ENCODE peak calls at places on chromosomes 16 and 17, in six cellular contexts. Z is HCT116, U is GM23338, I is hepatocyte, M is SK-N-SH, A is neural progenitor cell. R is an unnamed sample.

GRCh38 chr17:27944546-27945332 is 51.6 kb upstream of the LYRM9 start:
- DNase-seq in Z (no peak), M (no peak), U (peak; percentile 64), A (no peak), I (no peak), R (no peak)

GRCh38 chr17:35773674-35774425 is 13.2 kb downstream of the C17orf50 start:
- DNase-seq in Z (no peak), U (no peak), M (no peak), A (no peak), I (no peak), R (no peak)

GRCh38 chr17:75288784-75289121 is 480 bp downstream of the SLC25A19 start:
- DNase-seq in Z (no peak), I (no peak), M (no peak), U (peak; percentile 72), A (peak; percentile 65), R (no peak)

GRCh38 chr16:30958164-30959083 is 870 bp downstream of the SETD1A start:
- DNase-seq in A (peak; percentile 89), Z (peak; percentile 35), U (peak; percentile 75), M (peak; percentile 93), I (peak; percentile 80), R (peak; percentile 82)

GRCh38 chr17:66190738-66191606 is 961 bp downstream of the CEP112 start:
- DNase-seq in I (peak; percentile 12), Z (no peak), M (peak; percentile 49), A (peak; percentile 5), U (no peak), R (peak; percentile 70)

GRCh38 chr16:56226840-56227525 is 35.7 kb downstream of the GNAO1 start:
- DNase-seq in U (no peak), A (no peak), Z (no peak), I (no peak), M (no peak), R (no peak)

GRCh38 chr17:58121925-58122324 is 26.3 kb upstream of the OR4D1 start:
- DNase-seq in Z (peak; percentile 59), A (peak; percentile 54), U (peak; percentile 69), I (peak; percentile 43), M (peak; percentile 58), R (peak; percentile 46)

GRCh38 chr17:56602292-56603130 is 9.0 kb downstream of the NOG start:
- DNase-seq in I (no peak), A (no peak), U (no peak), Z (no peak), M (no peak), R (no peak)

GRCh38 chr17:62819511-62820221 is 11.6 kb upstream of the MARCHF10 start:
- DNase-seq in U (peak; percentile 64), I (peak; percentile 93), Z (peak; percentile 71), A (peak; percentile 67), M (peak; percentile 56), R (peak; percentile 99)

GRCh38 chr17:29931253-29931932 is 1.4 kb upstream of the SSH2 start:
- DNase-seq in U (peak; percentile 71), I (peak; percentile 88), M (peak; percentile 75), A (peak; percentile 86), Z (peak; percentile 82), R (peak; percentile 89)

GRCh38 chr17:77644181-77644972 is 314.1 kb upstream of the TNRC6C start:
- DNase-seq in Z (no peak), U (no peak), A (no peak), M (no peak), I (no peak), R (no peak)

GRCh38 chr17:72967963-72968585 is 124.4 kb downstream of the SLC39A11 start:
- DNase-seq in A (no peak), U (no peak), I (no peak), M (no peak), Z (no peak), R (no peak)

GRCh38 chr16:75445298-75445697 is 12.0 kb upstream of the CFDP1 start:
- DNase-seq in M (no peak), A (no peak), I (no peak), U (peak; percentile 27), Z (no peak), R (no peak)

GRCh38 chr17:55089251-55089650 is 120.7 kb downstream of the STXBP4 start:
- DNase-seq in A (no peak), Z (no peak), I (no peak), M (no peak), U (no peak), R (no peak)

GRCh38 chr16:2787406-2787805 is at the start of gene PRSS33:
- DNase-seq in A (peak; percentile 68), I (no peak), U (no peak), Z (no peak), M (no peak), R (no peak)

GRCh38 chr17:76501827-76502307 is 644 bp upstream of the RHBDF2 start:
- DNase-seq in U (no peak), Z (no peak), I (peak; percentile 11), M (no peak), A (no peak), R (no peak)
- H2AFZ ChIP-seq in U (peak overlapping the region; percentile 90), Z (no peak overlapping the region), I (peak overlapping the region; percentile 77), M (peak overlapping the region; percentile 94), A (peak overlapping the region; percentile 58), R (peak overlapping the region; percentile 83)

GRCh38 chr16:83046664-83047063 is 419.9 kb downstream of the CDH13 start:
- DNase-seq in U (no peak), I (no peak), Z (no peak), A (no peak), M (no peak), R (no peak)
- TF ChIP-seq EZH2phosphoT487 in U (no peak), I (no peak), Z (no peak), A (no peak), M (no peak), R (no peak)

DNA sequence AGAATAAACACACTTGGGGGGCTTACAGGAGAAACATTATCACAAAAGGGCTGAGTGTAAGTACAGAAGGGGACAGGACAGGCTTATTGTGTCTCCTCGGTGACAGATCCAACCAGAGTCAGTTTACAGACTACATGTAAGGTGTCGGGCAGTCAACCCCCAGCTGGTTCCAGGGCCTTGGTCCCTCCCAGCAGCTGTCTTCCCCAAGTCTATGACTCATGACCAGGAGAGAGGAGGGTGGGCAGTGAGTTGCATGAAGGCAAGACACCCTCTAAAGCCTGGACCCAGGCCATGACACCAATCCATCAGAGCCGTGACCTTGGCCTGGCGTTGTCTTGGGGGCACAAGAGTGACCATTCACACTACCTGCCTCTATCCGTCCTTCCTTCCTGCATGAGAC is 276.2 kb upstream of the CCL2 start:
- DNase-seq in M (no peak), A (no peak), U (no peak), Z (no peak), I (no peak), R (no peak)
- H2AFZ ChIP-seq in M (no peak overlapping the region), A (no peak overlapping the region), U (no peak overlapping the region), Z (no peak overlapping the region), I (no peak overlapping the region), R (no peak overlapping the region)

DNA sequence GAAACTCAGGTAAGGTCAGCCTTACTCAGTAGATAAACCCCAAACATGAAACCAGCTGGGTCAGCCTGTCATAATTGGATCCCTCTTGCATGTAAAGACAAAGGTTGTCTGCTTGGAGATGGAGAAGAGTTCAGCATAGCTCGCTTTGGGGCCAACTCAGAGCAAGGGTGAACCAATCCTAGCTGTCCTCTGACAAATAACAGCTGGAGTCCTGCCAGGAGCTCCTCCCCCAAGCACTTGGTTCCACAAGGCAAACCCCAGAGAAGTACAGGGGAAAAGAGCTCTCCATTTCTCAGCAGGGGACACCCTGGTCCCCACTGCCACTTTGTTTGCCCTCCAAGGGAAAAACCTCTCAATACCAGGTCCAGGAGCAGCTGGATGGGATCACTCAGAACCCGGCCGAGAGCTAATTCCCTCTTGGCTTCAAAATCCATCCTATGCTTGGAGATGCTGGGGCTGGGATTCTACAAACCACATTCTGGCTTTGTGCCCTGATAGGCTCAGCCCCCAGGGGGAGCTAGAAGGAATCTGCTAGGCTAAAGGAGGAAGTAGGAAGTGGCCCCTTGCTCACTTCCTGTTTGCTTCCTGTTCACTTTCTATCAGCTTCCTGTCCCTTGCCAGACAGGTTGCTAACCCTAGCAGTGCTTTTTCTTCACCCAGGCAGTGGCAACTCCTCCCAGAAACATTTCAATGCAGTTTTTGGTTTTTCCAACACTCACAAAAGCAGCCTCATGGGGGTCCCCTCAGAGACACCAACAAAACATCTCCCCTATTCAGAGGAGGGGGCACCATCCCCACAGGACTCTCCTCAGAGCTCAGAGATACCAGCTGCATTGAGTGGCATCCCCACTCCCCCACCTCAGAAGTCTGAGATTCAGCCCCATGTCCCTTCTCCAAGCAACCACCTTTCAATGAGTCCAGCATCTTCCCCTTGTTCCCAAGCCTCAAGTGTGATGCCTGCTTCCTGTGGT is 30.7 kb downstream of the CDRT4 start:
- DNase-seq in U (peak; percentile 62), Z (peak; percentile 46), A (no peak), M (no peak), I (peak; percentile 68), R (peak; percentile 37)
- TF ChIP-seq EZH2phosphoT487 in U (no peak), Z (no peak), A (no peak), M (no peak), I (no peak), R (no peak)

GRCh38 chr16:89191901-89192184 is 8.5 kb downstream of the SLC22A31 start:
- DNase-seq in Z (no peak), U (no peak), A (peak; percentile 1), I (no peak), M (no peak), R (no peak)
- H2AFZ ChIP-seq in Z (no peak overlapping the region), U (peak overlapping the region; percentile 66), A (no peak overlapping the region), I (peak overlapping the region; percentile 78), M (no peak overlapping the region), R (peak overlapping the region; percentile 55)

GRCh38 chr16:4487955-4488481 is 11.8 kb downstream of the HMOX2 start:
- DNase-seq in M (no peak), Z (no peak), U (no peak), A (no peak), I (no peak), R (peak; percentile 81)
- TF ChIP-seq EZH2phosphoT487 in M (no peak), Z (no peak), U (no peak), A (no peak), I (no peak), R (no peak)

DNA sequence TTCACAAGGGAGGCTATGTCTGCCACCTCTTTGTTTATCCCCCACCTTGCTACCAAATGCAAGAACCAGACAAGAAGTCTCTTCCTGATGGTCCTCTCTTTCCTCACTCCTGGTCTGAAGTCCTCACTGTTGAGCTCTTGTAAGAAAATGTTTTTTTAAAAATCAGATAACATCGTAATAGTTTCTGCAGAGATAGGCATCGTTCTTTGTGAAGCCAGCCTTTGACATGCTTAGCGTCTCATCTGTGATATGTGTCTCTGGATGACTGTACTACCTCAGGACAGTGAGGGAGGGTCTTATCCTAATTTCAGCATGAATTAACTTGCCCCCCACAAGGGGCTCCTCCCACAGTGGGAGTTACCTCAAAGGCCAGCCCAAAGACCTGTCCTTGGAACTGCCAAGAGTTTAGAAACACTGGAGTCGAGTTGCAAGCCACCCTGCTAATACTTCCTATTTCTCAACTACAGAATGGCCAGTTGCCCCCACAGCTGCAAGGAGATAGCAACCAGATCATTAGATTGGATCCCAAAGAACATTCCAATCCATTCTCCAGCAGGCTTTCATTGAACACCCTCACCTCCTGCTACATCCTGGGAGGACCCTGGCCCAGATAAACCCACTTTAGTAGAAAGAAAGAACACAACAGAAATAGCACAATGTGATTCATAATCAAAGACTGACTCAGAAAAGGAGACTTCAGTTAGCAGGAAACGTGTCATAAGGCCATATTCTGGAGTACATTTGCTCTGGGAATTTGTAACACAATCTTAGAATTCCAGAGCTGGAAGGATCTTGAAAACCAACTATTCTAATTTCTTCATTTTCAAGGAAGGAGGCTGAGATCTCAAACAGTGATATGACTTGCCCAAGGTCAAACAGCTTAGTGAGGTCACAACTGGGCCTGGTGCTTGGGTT is 151.0 kb downstream of the IRX3 start:
- DNase-seq in I (no peak), Z (no peak), A (no peak), M (no peak), U (no peak), R (peak; percentile 85)
- H2AFZ ChIP-seq in I (no peak overlapping the region), Z (no peak overlapping the region), A (no peak overlapping the region), M (peak overlapping the region; percentile 81), U (no peak overlapping the region), R (peak overlapping the region; percentile 38)